ENCODE peak calls at places on chromosome 16, in ten cellular contexts. One of them, this sample, is unnamed.

GRCh38 chr16:86619263-86619935 is 41.0 kb downstream of the FOXL1 start:
- DNase-seq in GM10248: no peak
- DNase-seq in activated CD4-positive, alpha-beta T cell treated with anti-CD3 and anti-CD28 coated beads for 36 hours: no peak
- DNase-seq in lower leg skin: no peak
- DNase-seq in endodermal cell: no peak
- DNase-seq in hypothalamus: no peak
- DNase-seq in stimulated activated CD8-positive, alpha-beta memory T cell treated with anti-CD3 and anti-CD28 coated beads, Interleukin-7, amount 100 ng/mL, for 24 hours: no peak
- DNase-seq in ovary: no peak
- DNase-seq in neuronal stem cell: no peak
- DNase-seq in AML-193: no peak
- DNase-seq in this sample: no peak

GRCh38 chr16:87337247-87337646 is 20.1 kb upstream of the C16orf95 start:
- DNase-seq in GM10248: no peak
- DNase-seq in activated CD4-positive, alpha-beta T cell treated with anti-CD3 and anti-CD28 coated beads for 36 hours: no peak
- DNase-seq in lower leg skin: no peak
- DNase-seq in endodermal cell: no peak
- DNase-seq in hypothalamus: no peak
- DNase-seq in stimulated activated CD8-positive, alpha-beta memory T cell treated with anti-CD3 and anti-CD28 coated beads, Interleukin-7, amount 100 ng/mL, for 24 hours: no peak
- DNase-seq in ovary: no peak
- DNase-seq in neuronal stem cell: no peak
- DNase-seq in AML-193: no peak
- DNase-seq in this sample: peak

GRCh38 chr16:798666-799065 is 1.9 kb downstream of the GNG13 start:
- DNase-seq in GM10248: no peak
- DNase-seq in activated CD4-positive, alpha-beta T cell treated with anti-CD3 and anti-CD28 coated beads for 36 hours: no peak
- DNase-seq in lower leg skin: no peak
- DNase-seq in endodermal cell: no peak
- DNase-seq in hypothalamus: no peak
- DNase-seq in stimulated activated CD8-positive, alpha-beta memory T cell treated with anti-CD3 and anti-CD28 coated beads, Interleukin-7, amount 100 ng/mL, for 24 hours: no peak
- DNase-seq in ovary: no peak
- DNase-seq in neuronal stem cell: no peak
- DNase-seq in AML-193: no peak
- DNase-seq in this sample: no peak

GRCh38 chr16:57299009-57299718 is 14.7 kb upstream of the PLLP start:
- DNase-seq in GM10248: no peak
- DNase-seq in activated CD4-positive, alpha-beta T cell treated with anti-CD3 and anti-CD28 coated beads for 36 hours: no peak
- DNase-seq in lower leg skin: peak
- DNase-seq in endodermal cell: no peak
- DNase-seq in hypothalamus: peak
- DNase-seq in stimulated activated CD8-positive, alpha-beta memory T cell treated with anti-CD3 and anti-CD28 coated beads, Interleukin-7, amount 100 ng/mL, for 24 hours: no peak
- DNase-seq in ovary: no peak
- DNase-seq in neuronal stem cell: no peak
- DNase-seq in AML-193: peak
- DNase-seq in this sample: peak

GRCh38 chr16:69566437-69567030 is 768 bp downstream of the NFAT5 start:
- DNase-seq in GM10248: peak
- DNase-seq in activated CD4-positive, alpha-beta T cell treated with anti-CD3 and anti-CD28 coated beads for 36 hours: peak
- DNase-seq in lower leg skin: peak
- DNase-seq in endodermal cell: peak
- DNase-seq in hypothalamus: peak
- DNase-seq in stimulated activated CD8-positive, alpha-beta memory T cell treated with anti-CD3 and anti-CD28 coated beads, Interleukin-7, amount 100 ng/mL, for 24 hours: no peak
- DNase-seq in ovary: peak
- DNase-seq in neuronal stem cell: peak
- DNase-seq in AML-193: no peak
- DNase-seq in this sample: peak

GRCh38 chr16:25031441-25032307 is 16.5 kb upstream of the ARHGAP17 start:
- DNase-seq in GM10248: peak
- DNase-seq in activated CD4-positive, alpha-beta T cell treated with anti-CD3 and anti-CD28 coated beads for 36 hours: peak
- DNase-seq in lower leg skin: peak
- DNase-seq in endodermal cell: peak
- DNase-seq in hypothalamus: peak
- DNase-seq in stimulated activated CD8-positive, alpha-beta memory T cell treated with anti-CD3 and anti-CD28 coated beads, Interleukin-7, amount 100 ng/mL, for 24 hours: peak
- DNase-seq in ovary: peak
- DNase-seq in neuronal stem cell: peak
- DNase-seq in AML-193: peak
- DNase-seq in this sample: peak

GRCh38 chr16:77794586-77794985 is 6.2 kb downstream of the VAT1L start:
- DNase-seq in GM10248: no peak
- DNase-seq in activated CD4-positive, alpha-beta T cell treated with anti-CD3 and anti-CD28 coated beads for 36 hours: no peak
- DNase-seq in lower leg skin: no peak
- DNase-seq in endodermal cell: no peak
- DNase-seq in hypothalamus: no peak
- DNase-seq in stimulated activated CD8-positive, alpha-beta memory T cell treated with anti-CD3 and anti-CD28 coated beads, Interleukin-7, amount 100 ng/mL, for 24 hours: no peak
- DNase-seq in ovary: no peak
- DNase-seq in neuronal stem cell: no peak
- DNase-seq in AML-193: no peak
- DNase-seq in this sample: no peak

GRCh38 chr16:69274699-69275235 is 36.4 kb upstream of the VPS4A start:
- DNase-seq in GM10248: no peak
- DNase-seq in activated CD4-positive, alpha-beta T cell treated with anti-CD3 and anti-CD28 coated beads for 36 hours: no peak
- DNase-seq in lower leg skin: no peak
- DNase-seq in endodermal cell: no peak
- DNase-seq in hypothalamus: no peak
- DNase-seq in stimulated activated CD8-positive, alpha-beta memory T cell treated with anti-CD3 and anti-CD28 coated beads, Interleukin-7, amount 100 ng/mL, for 24 hours: no peak
- DNase-seq in ovary: no peak
- DNase-seq in neuronal stem cell: no peak
- DNase-seq in AML-193: no peak
- DNase-seq in this sample: no peak

GRCh38 chr16:89586853-89587252 is 11.3 kb downstream of the CPNE7 start:
- DNase-seq in GM10248: no peak
- DNase-seq in activated CD4-positive, alpha-beta T cell treated with anti-CD3 and anti-CD28 coated beads for 36 hours: peak
- DNase-seq in lower leg skin: no peak
- DNase-seq in endodermal cell: no peak
- DNase-seq in hypothalamus: no peak
- DNase-seq in stimulated activated CD8-positive, alpha-beta memory T cell treated with anti-CD3 and anti-CD28 coated beads, Interleukin-7, amount 100 ng/mL, for 24 hours: no peak
- DNase-seq in ovary: no peak
- DNase-seq in neuronal stem cell: no peak
- DNase-seq in AML-193: no peak
- DNase-seq in this sample: no peak

GRCh38 chr16:78045865-78046581 is 23.7 kb downstream of the CLEC3A start:
- DNase-seq in GM10248: peak
- DNase-seq in activated CD4-positive, alpha-beta T cell treated with anti-CD3 and anti-CD28 coated beads for 36 hours: peak
- DNase-seq in lower leg skin: no peak
- DNase-seq in endodermal cell: peak
- DNase-seq in hypothalamus: peak
- DNase-seq in stimulated activated CD8-positive, alpha-beta memory T cell treated with anti-CD3 and anti-CD28 coated beads, Interleukin-7, amount 100 ng/mL, for 24 hours: no peak
- DNase-seq in ovary: peak
- DNase-seq in neuronal stem cell: peak
- DNase-seq in AML-193: no peak
- DNase-seq in this sample: peak

GRCh38 chr16:3881499-3881995 is 1.0 kb upstream of the CREBBP start:
- DNase-seq in GM10248: no peak
- DNase-seq in activated CD4-positive, alpha-beta T cell treated with anti-CD3 and anti-CD28 coated beads for 36 hours: peak
- DNase-seq in lower leg skin: peak
- DNase-seq in endodermal cell: peak
- DNase-seq in hypothalamus: no peak
- DNase-seq in stimulated activated CD8-positive, alpha-beta memory T cell treated with anti-CD3 and anti-CD28 coated beads, Interleukin-7, amount 100 ng/mL, for 24 hours: no peak
- DNase-seq in ovary: peak
- DNase-seq in neuronal stem cell: no peak
- DNase-seq in AML-193: no peak
- DNase-seq in this sample: no peak

GRCh38 chr16:11514283-11514682 is 72.4 kb downstream of the LITAF start:
- DNase-seq in GM10248: no peak
- DNase-seq in activated CD4-positive, alpha-beta T cell treated with anti-CD3 and anti-CD28 coated beads for 36 hours: no peak
- DNase-seq in lower leg skin: no peak
- DNase-seq in endodermal cell: no peak
- DNase-seq in hypothalamus: no peak
- DNase-seq in stimulated activated CD8-positive, alpha-beta memory T cell treated with anti-CD3 and anti-CD28 coated beads, Interleukin-7, amount 100 ng/mL, for 24 hours: no peak
- DNase-seq in ovary: no peak
- DNase-seq in neuronal stem cell: no peak
- DNase-seq in AML-193: no peak
- DNase-seq in this sample: no peak

GRCh38 chr16:16158741-16159374 is 64.4 kb downstream of the ABCC6 start:
- DNase-seq in GM10248: no peak
- DNase-seq in activated CD4-positive, alpha-beta T cell treated with anti-CD3 and anti-CD28 coated beads for 36 hours: no peak
- DNase-seq in lower leg skin: no peak
- DNase-seq in endodermal cell: no peak
- DNase-seq in hypothalamus: no peak
- DNase-seq in stimulated activated CD8-positive, alpha-beta memory T cell treated with anti-CD3 and anti-CD28 coated beads, Interleukin-7, amount 100 ng/mL, for 24 hours: no peak
- DNase-seq in ovary: no peak
- DNase-seq in neuronal stem cell: no peak
- DNase-seq in AML-193: no peak
- DNase-seq in this sample: no peak

GRCh38 chr16:58020628-58021521 is 4.7 kb upstream of the MMP15 start:
- DNase-seq in GM10248: peak
- DNase-seq in activated CD4-positive, alpha-beta T cell treated with anti-CD3 and anti-CD28 coated beads for 36 hours: peak
- DNase-seq in lower leg skin: peak
- DNase-seq in endodermal cell: peak
- DNase-seq in hypothalamus: peak
- DNase-seq in stimulated activated CD8-positive, alpha-beta memory T cell treated with anti-CD3 and anti-CD28 coated beads, Interleukin-7, amount 100 ng/mL, for 24 hours: peak
- DNase-seq in ovary: peak
- DNase-seq in neuronal stem cell: no peak
- DNase-seq in AML-193: no peak
- DNase-seq in this sample: no peak

GRCh38 chr16:75011634-75012307 is 12.9 kb downstream of the ZNRF1 start:
- DNase-seq in GM10248: peak
- DNase-seq in activated CD4-positive, alpha-beta T cell treated with anti-CD3 and anti-CD28 coated beads for 36 hours: peak
- DNase-seq in lower leg skin: peak
- DNase-seq in endodermal cell: no peak
- DNase-seq in hypothalamus: no peak
- DNase-seq in stimulated activated CD8-positive, alpha-beta memory T cell treated with anti-CD3 and anti-CD28 coated beads, Interleukin-7, amount 100 ng/mL, for 24 hours: no peak
- DNase-seq in ovary: peak
- DNase-seq in neuronal stem cell: no peak
- DNase-seq in AML-193: no peak
- DNase-seq in this sample: peak

GRCh38 chr16:88534731-88535141 is 35.5 kb upstream of the ZC3H18 start:
- DNase-seq in GM10248: peak
- DNase-seq in activated CD4-positive, alpha-beta T cell treated with anti-CD3 and anti-CD28 coated beads for 36 hours: peak
- DNase-seq in lower leg skin: no peak
- DNase-seq in endodermal cell: peak
- DNase-seq in hypothalamus: no peak
- DNase-seq in stimulated activated CD8-positive, alpha-beta memory T cell treated with anti-CD3 and anti-CD28 coated beads, Interleukin-7, amount 100 ng/mL, for 24 hours: no peak
- DNase-seq in ovary: peak
- DNase-seq in neuronal stem cell: no peak
- DNase-seq in AML-193: no peak
- DNase-seq in this sample: peak

GRCh38 chr16:50381679-50382440 is 13.1 kb upstream of the BRD7 start:
- DNase-seq in GM10248: no peak
- DNase-seq in activated CD4-positive, alpha-beta T cell treated with anti-CD3 and anti-CD28 coated beads for 36 hours: peak
- DNase-seq in lower leg skin: no peak
- DNase-seq in endodermal cell: peak
- DNase-seq in hypothalamus: no peak
- DNase-seq in stimulated activated CD8-positive, alpha-beta memory T cell treated with anti-CD3 and anti-CD28 coated beads, Interleukin-7, amount 100 ng/mL, for 24 hours: no peak
- DNase-seq in ovary: no peak
- DNase-seq in neuronal stem cell: no peak
- DNase-seq in AML-193: peak
- DNase-seq in this sample: no peak

GRCh38 chr16:1379054-1379862 is 27.5 kb downstream of the GNPTG start:
- DNase-seq in GM10248: peak
- DNase-seq in activated CD4-positive, alpha-beta T cell treated with anti-CD3 and anti-CD28 coated beads for 36 hours: peak
- DNase-seq in lower leg skin: peak
- DNase-seq in endodermal cell: peak
- DNase-seq in hypothalamus: peak
- DNase-seq in stimulated activated CD8-positive, alpha-beta memory T cell treated with anti-CD3 and anti-CD28 coated beads, Interleukin-7, amount 100 ng/mL, for 24 hours: peak
- DNase-seq in ovary: peak
- DNase-seq in neuronal stem cell: peak
- DNase-seq in AML-193: peak
- DNase-seq in this sample: peak

GRCh38 chr16:4529085-4530060 is 9.2 kb downstream of the CDIP1 start:
- DNase-seq in GM10248: peak
- DNase-seq in activated CD4-positive, alpha-beta T cell treated with anti-CD3 and anti-CD28 coated beads for 36 hours: peak
- DNase-seq in lower leg skin: no peak
- DNase-seq in endodermal cell: peak
- DNase-seq in hypothalamus: no peak
- DNase-seq in stimulated activated CD8-positive, alpha-beta memory T cell treated with anti-CD3 and anti-CD28 coated beads, Interleukin-7, amount 100 ng/mL, for 24 hours: no peak
- DNase-seq in ovary: no peak
- DNase-seq in neuronal stem cell: no peak
- DNase-seq in AML-193: no peak
- DNase-seq in this sample: no peak

GRCh38 chr16:46918905-46919792 is 35.0 kb downstream of the GPT2 start:
- DNase-seq in GM10248: peak
- DNase-seq in activated CD4-positive, alpha-beta T cell treated with anti-CD3 and anti-CD28 coated beads for 36 hours: peak
- DNase-seq in lower leg skin: no peak
- DNase-seq in endodermal cell: no peak
- DNase-seq in hypothalamus: no peak
- DNase-seq in stimulated activated CD8-positive, alpha-beta memory T cell treated with anti-CD3 and anti-CD28 coated beads, Interleukin-7, amount 100 ng/mL, for 24 hours: no peak
- DNase-seq in ovary: no peak
- DNase-seq in neuronal stem cell: peak
- DNase-seq in AML-193: no peak
- DNase-seq in this sample: no peak

GRCh38 chr16:20614201-20615141 is 38.3 kb upstream of the ACSM2B start:
- DNase-seq in GM10248: no peak
- DNase-seq in activated CD4-positive, alpha-beta T cell treated with anti-CD3 and anti-CD28 coated beads for 36 hours: no peak
- DNase-seq in lower leg skin: no peak
- DNase-seq in endodermal cell: no peak
- DNase-seq in hypothalamus: no peak
- DNase-seq in stimulated activated CD8-positive, alpha-beta memory T cell treated with anti-CD3 and anti-CD28 coated beads, Interleukin-7, amount 100 ng/mL, for 24 hours: no peak
- DNase-seq in ovary: no peak
- DNase-seq in neuronal stem cell: no peak
- DNase-seq in AML-193: no peak
- DNase-seq in this sample: no peak

GRCh38 chr16:50558913-50559312 is 10.7 kb downstream of the NKD1 start:
- DNase-seq in GM10248: no peak
- DNase-seq in activated CD4-positive, alpha-beta T cell treated with anti-CD3 and anti-CD28 coated beads for 36 hours: no peak
- DNase-seq in lower leg skin: no peak
- DNase-seq in endodermal cell: no peak
- DNase-seq in hypothalamus: no peak
- DNase-seq in stimulated activated CD8-positive, alpha-beta memory T cell treated with anti-CD3 and anti-CD28 coated beads, Interleukin-7, amount 100 ng/mL, for 24 hours: no peak
- DNase-seq in ovary: no peak
- DNase-seq in neuronal stem cell: no peak
- DNase-seq in AML-193: no peak
- DNase-seq in this sample: no peak

GRCh38 chr16:84465154-84465553 is 39.3 kb downstream of the MEAK7 start:
- DNase-seq in GM10248: no peak
- DNase-seq in activated CD4-positive, alpha-beta T cell treated with anti-CD3 and anti-CD28 coated beads for 36 hours: no peak
- DNase-seq in lower leg skin: no peak
- DNase-seq in endodermal cell: peak
- DNase-seq in hypothalamus: no peak
- DNase-seq in stimulated activated CD8-positive, alpha-beta memory T cell treated with anti-CD3 and anti-CD28 coated beads, Interleukin-7, amount 100 ng/mL, for 24 hours: no peak
- DNase-seq in ovary: no peak
- DNase-seq in neuronal stem cell: no peak
- DNase-seq in AML-193: no peak
- DNase-seq in this sample: no peak

GRCh38 chr16:12728471-12728870 is 75.2 kb downstream of the CPPED1 start:
- DNase-seq in GM10248: no peak
- DNase-seq in activated CD4-positive, alpha-beta T cell treated with anti-CD3 and anti-CD28 coated beads for 36 hours: no peak
- DNase-seq in lower leg skin: no peak
- DNase-seq in endodermal cell: peak
- DNase-seq in hypothalamus: no peak
- DNase-seq in stimulated activated CD8-positive, alpha-beta memory T cell treated with anti-CD3 and anti-CD28 coated beads, Interleukin-7, amount 100 ng/mL, for 24 hours: no peak
- DNase-seq in ovary: no peak
- DNase-seq in neuronal stem cell: no peak
- DNase-seq in AML-193: no peak
- DNase-seq in this sample: no peak

GRCh38 chr16:83247767-83248372 is 559.9 kb upstream of the HSBP1 start:
- DNase-seq in GM10248: no peak
- DNase-seq in activated CD4-positive, alpha-beta T cell treated with anti-CD3 and anti-CD28 coated beads for 36 hours: no peak
- DNase-seq in lower leg skin: peak
- DNase-seq in endodermal cell: no peak
- DNase-seq in hypothalamus: no peak
- DNase-seq in stimulated activated CD8-positive, alpha-beta memory T cell treated with anti-CD3 and anti-CD28 coated beads, Interleukin-7, amount 100 ng/mL, for 24 hours: no peak
- DNase-seq in ovary: no peak
- DNase-seq in neuronal stem cell: no peak
- DNase-seq in AML-193: no peak
- DNase-seq in this sample: no peak

GRCh38 chr16:46916980-46917379 is 32.8 kb downstream of the GPT2 start:
- DNase-seq in GM10248: no peak
- DNase-seq in activated CD4-positive, alpha-beta T cell treated with anti-CD3 and anti-CD28 coated beads for 36 hours: no peak
- DNase-seq in lower leg skin: no peak
- DNase-seq in endodermal cell: peak
- DNase-seq in hypothalamus: no peak
- DNase-seq in stimulated activated CD8-positive, alpha-beta memory T cell treated with anti-CD3 and anti-CD28 coated beads, Interleukin-7, amount 100 ng/mL, for 24 hours: no peak
- DNase-seq in ovary: no peak
- DNase-seq in neuronal stem cell: no peak
- DNase-seq in AML-193: no peak
- DNase-seq in this sample: no peak

GRCh38 chr16:57725077-57725953 is 10.3 kb upstream of the KATNB1 start:
- DNase-seq in GM10248: no peak
- DNase-seq in activated CD4-positive, alpha-beta T cell treated with anti-CD3 and anti-CD28 coated beads for 36 hours: no peak
- DNase-seq in lower leg skin: no peak
- DNase-seq in endodermal cell: no peak
- DNase-seq in hypothalamus: no peak
- DNase-seq in stimulated activated CD8-positive, alpha-beta memory T cell treated with anti-CD3 and anti-CD28 coated beads, Interleukin-7, amount 100 ng/mL, for 24 hours: no peak
- DNase-seq in ovary: no peak
- DNase-seq in neuronal stem cell: no peak
- DNase-seq in AML-193: no peak
- DNase-seq in this sample: no peak

GRCh38 chr16:48906076-48906475 is 296.1 kb upstream of the N4BP1 start:
- DNase-seq in GM10248: no peak
- DNase-seq in activated CD4-positive, alpha-beta T cell treated with anti-CD3 and anti-CD28 coated beads for 36 hours: no peak
- DNase-seq in lower leg skin: no peak
- DNase-seq in endodermal cell: peak
- DNase-seq in hypothalamus: no peak
- DNase-seq in stimulated activated CD8-positive, alpha-beta memory T cell treated with anti-CD3 and anti-CD28 coated beads, Interleukin-7, amount 100 ng/mL, for 24 hours: no peak
- DNase-seq in ovary: no peak
- DNase-seq in neuronal stem cell: peak
- DNase-seq in AML-193: no peak
- DNase-seq in this sample: no peak